ENCODE peak calls at places on chromosomes 13 and 19, in seven cellular contexts. Q, D, R, L, J, U and X are unnamed samples.

GRCh38 chr19:31946491-31946890 is 398.9 kb upstream of the ZNF507 start:
- DNase-seq in L (no peak), J (no peak), D (no peak), Q (no peak), U (no peak), R (no peak), X (no peak)

GRCh38 chr13:21050288-21051197 is 10.8 kb downstream of the LATS2 start:
- DNase-seq in U (no peak), R (peak), Q (no peak), D (no peak), L (no peak), J (no peak), X (no peak)

GRCh38 chr13:25584975-25585374 is 213.2 kb downstream of the ATP8A2 start:
- DNase-seq in R (no peak), L (no peak), D (no peak), U (no peak), J (no peak), Q (no peak), X (no peak)

GRCh38 chr13:27923794-27924528 is 4.2 kb downstream of the PDX1 start:
- DNase-seq in D (no peak), R (no peak), L (no peak), U (no peak), Q (no peak), J (no peak), X (no peak)

GRCh38 chr13:109782066-109782822 is 4.1 kb downstream of the IRS2 start:
- DNase-seq in R (no peak), U (no peak), D (no peak), L (no peak), Q (peak), J (no peak), X (no peak)

GRCh38 chr13:51739403-51740112 is 64.4 kb downstream of the DHRS12 start:
- DNase-seq in D (no peak), R (no peak), J (no peak), L (no peak), U (no peak), Q (peak), X (no peak)

GRCh38 chr13:28566891-28567290 is 72.0 kb upstream of the FLT1 start:
- DNase-seq in J (no peak), L (no peak), R (no peak), Q (no peak), D (no peak), U (no peak), X (no peak)

GRCh38 chr19:3361384-3362216 is 4.8 kb upstream of the NFIC start:
- DNase-seq in L (no peak), J (peak), D (no peak), U (no peak), Q (peak), R (no peak), X (no peak)

GRCh38 chr19:30718728-30719127 is 346.5 kb downstream of the ZNF536 start:
- DNase-seq in J (no peak), D (no peak), U (no peak), L (no peak), Q (no peak), R (no peak), X (no peak)

GRCh38 chr19:50315773-50316448 is 13.3 kb downstream of the KCNC3 start:
- DNase-seq in J (no peak), D (no peak), U (no peak), Q (peak), L (peak), R (no peak), X (no peak)

GRCh38 chr13:99207511-99207910 is 6.9 kb downstream of the UBAC2 start:
- DNase-seq in J (no peak), D (no peak), Q (no peak), R (no peak), L (no peak), U (no peak), X (no peak)

GRCh38 chr13:48944221-48944620 is 31.5 kb upstream of the FNDC3A start:
- DNase-seq in J (no peak), D (no peak), Q (no peak), R (no peak), L (no peak), U (no peak), X (no peak)

GRCh38 chr19:42531313-42531712 is 3.0 kb upstream of the CEACAM1 start:
- DNase-seq in R (no peak), L (no peak), D (peak), U (peak), Q (no peak), J (no peak), X (no peak)

GRCh38 chr13:99281811-99282263 is 23.7 kb upstream of the GPR18 start:
- DNase-seq in L (no peak), Q (peak), D (no peak), R (peak), J (peak), U (peak), X (no peak)

GRCh38 chr13:48975101-48975925 is at the start of gene FNDC3A:
- DNase-seq in D (no peak), J (peak), Q (peak), R (peak), L (peak), U (peak), X (no peak)

GRCh38 chr13:84491952-84492351 is 609.7 kb upstream of the SLITRK1 start:
- DNase-seq in Q (no peak), U (no peak), J (no peak), D (no peak), R (no peak), L (no peak), X (no peak)

GRCh38 chr19:50384685-50385535 is 763 bp downstream of the POLD1 start:
- DNase-seq in D (no peak), Q (no peak), U (no peak), L (no peak), R (no peak), J (no peak), X (no peak)

GRCh38 chr19:42250666-42251531 is 4.0 kb downstream of the ERF start:
- DNase-seq in Q (no peak), D (no peak), U (no peak), J (peak), L (peak), R (no peak), X (no peak)

GRCh38 chr13:77829963-77830362 is 88.7 kb downstream of the EDNRB start:
- DNase-seq in R (no peak), U (no peak), D (no peak), Q (no peak), L (no peak), J (no peak), X (no peak)

GRCh38 chr19:8243146-8243545 is 34.0 kb downstream of the CERS4 start:
- DNase-seq in L (no peak), J (no peak), U (no peak), R (no peak), Q (no peak), D (no peak), X (no peak)

GRCh38 chr13:99346328-99347070 is 39.3 kb upstream of the GPR183 start:
- DNase-seq in D (no peak), Q (no peak), U (no peak), L (no peak), J (no peak), R (no peak), X (no peak)

DNA sequence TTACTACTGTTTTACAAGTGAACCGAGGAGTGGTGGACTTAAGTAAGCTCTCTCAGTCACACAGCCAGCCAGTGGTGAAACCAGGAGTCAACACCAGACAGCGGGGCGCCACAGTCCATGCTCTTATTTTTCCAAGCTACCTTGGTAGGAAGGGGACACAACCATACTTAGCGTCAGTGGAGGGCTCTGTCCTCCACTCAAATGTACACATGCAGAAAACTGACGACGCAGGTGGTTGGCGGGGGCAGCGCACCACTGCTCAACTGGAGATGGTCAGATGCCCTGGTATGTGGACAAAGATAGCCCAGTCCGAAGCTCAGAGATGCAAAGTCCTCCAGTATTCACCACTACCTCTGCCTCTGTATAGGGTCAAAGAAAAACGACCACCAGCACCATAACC is 1.1 kb downstream of the ZNF667 start:
- DNase-seq in D (no peak), R (no peak), J (no peak), L (no peak), U (no peak), Q (no peak), X (no peak)
- H3K27ac ChIP-seq in D (no peak), R (no peak), J (no peak), L (no peak), U (no peak), Q (no peak), X (no peak)

GRCh38 chr19:1984360-1984759 is 31.2 kb downstream of the BTBD2 start:
- DNase-seq in D (no peak), Q (no peak), L (no peak), J (no peak), R (no peak), U (no peak), X (no peak)
- H3K27ac ChIP-seq in D (no peak), Q (no peak), L (no peak), J (no peak), R (no peak), U (no peak), X (no peak)

DNA sequence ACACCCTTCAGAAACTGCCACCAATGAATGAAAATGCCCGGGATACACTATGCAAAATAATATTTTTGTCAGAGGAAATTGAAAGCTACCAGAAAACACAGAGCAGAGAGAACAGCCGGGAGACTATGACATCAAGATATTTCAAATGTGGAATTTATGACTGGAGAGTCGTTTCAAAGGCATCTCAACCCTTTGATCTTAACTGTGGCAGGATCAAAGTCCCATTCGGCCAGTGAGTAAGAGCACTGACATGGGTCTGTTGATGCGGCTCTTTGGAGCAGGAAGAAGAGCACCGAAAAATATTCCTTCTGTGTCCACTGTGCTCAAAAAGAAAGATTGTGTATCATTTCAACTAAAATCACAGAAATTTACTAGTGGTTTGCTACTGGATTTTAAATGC is 201.9 kb downstream of the RFC3 start:
- DNase-seq in D (no peak), L (no peak), U (no peak), J (no peak), Q (no peak), R (peak), X (no peak)
- H3K27ac ChIP-seq in D (peak), L (no peak), U (no peak), J (no peak), Q (no peak), R (no peak), X (no peak)

DNA sequence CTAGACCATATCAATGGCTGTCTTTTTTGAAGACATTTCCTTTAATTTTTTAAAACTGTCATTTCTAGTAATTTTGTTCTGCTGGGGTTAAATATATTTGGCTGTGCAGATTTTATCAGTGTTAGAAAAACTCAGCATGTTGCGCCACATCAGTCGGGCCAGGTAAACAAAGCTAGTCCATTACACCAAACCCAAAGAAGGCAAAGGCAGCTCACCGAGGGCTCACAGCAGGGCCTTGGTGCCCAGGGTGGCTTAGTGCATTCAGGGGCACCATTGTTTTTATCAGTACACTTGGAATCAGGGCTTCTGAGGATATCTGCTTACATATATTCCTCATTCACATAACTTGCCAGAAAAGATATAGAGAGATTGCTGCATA is 22.2 kb downstream of the SPATA13 start:
- DNase-seq in Q (no peak), L (peak), J (no peak), D (no peak), U (no peak), R (no peak), X (no peak)
- H3K27ac ChIP-seq in Q (no peak), L (peak), J (no peak), D (no peak), U (no peak), R (peak), X (no peak)